ENCODE peak calls at places on chromosomes 2 and 18, in five cellular contexts. R, Y, H, M and C are unnamed samples.

GRCh38 chr2:119259296-119259860 is 35.7 kb downstream of the STEAP3 start:
- DNase-seq in R (no peak), H (no peak), Y (no peak), M (no peak), C (no peak)

GRCh38 chr2:241936457-241937133 is 67.1 kb downstream of the RTP5 start:
- DNase-seq in R (no peak), H (no peak), M (no peak), Y (no peak), C (no peak)

GRCh38 chr2:155021591-155021990 is 323.1 kb downstream of the KCNJ3 start:
- DNase-seq in M (no peak), R (no peak), Y (peak; percentile 31), H (peak; percentile 89), C (peak; percentile 8)

GRCh38 chr18:77071711-77072292 is 60.8 kb downstream of the MBP start:
- DNase-seq in M (no peak), H (peak; percentile 63), Y (no peak), R (no peak), C (no peak)

GRCh38 chr18:59054892-59055291 is 84.8 kb upstream of the SEC11C start:
- DNase-seq in M (no peak), H (no peak), R (peak; percentile 95), Y (no peak), C (no peak)

GRCh38 chr2:173109253-173110188 is 33.9 kb downstream of the MAP3K20 start:
- DNase-seq in R (no peak), M (no peak), H (no peak), Y (no peak), C (no peak)

GRCh38 chr2:75324141-75324540 is 124.8 kb upstream of the TACR1 start:
- DNase-seq in Y (no peak), R (no peak), M (no peak), H (no peak), C (no peak)

GRCh38 chr2:240567137-240567871 is 980 bp upstream of the RNPEPL1 start:
- DNase-seq in R (peak; percentile 76), M (peak; percentile 55), H (peak; percentile 6), Y (no peak), C (no peak)

GRCh38 chr2:165067958-165068612 is 112.8 kb upstream of the SLC38A11 start:
- DNase-seq in M (no peak), R (no peak), H (peak; percentile 87), Y (peak; percentile 85), C (peak; percentile 86)

GRCh38 chr18:75003089-75003488 is 205.8 kb downstream of the PTGR3 start:
- DNase-seq in R (no peak), H (no peak), M (no peak), Y (no peak), C (no peak)

GRCh38 chr2:106147159-106147558 is 46.9 kb downstream of the UXS1 start:
- DNase-seq in M (no peak), H (no peak), R (no peak), Y (no peak), C (no peak)

GRCh38 chr2:23199115-23199918 is 185.7 kb upstream of the KLHL29 start:
- DNase-seq in Y (no peak), R (no peak), H (no peak), M (no peak), C (peak; percentile 24)

GRCh38 chr2:26448651-26449050 is 29.3 kb downstream of the OTOF start:
- DNase-seq in Y (no peak), M (no peak), R (peak; percentile 37), H (no peak), C (no peak)

GRCh38 chr2:150549381-150549780 is 61.9 kb upstream of the RND3 start:
- DNase-seq in H (no peak), Y (peak; percentile 5), R (no peak), M (no peak), C (no peak)

GRCh38 chr2:148817210-148817708 is 57.8 kb upstream of the KIF5C start:
- DNase-seq in M (no peak), R (peak; percentile 70), H (no peak), Y (peak; percentile 19), C (peak; percentile 32)

GRCh38 chr2:200615247-200615646 is 29.4 kb downstream of the AOX1 start:
- DNase-seq in M (no peak), Y (no peak), R (no peak), H (no peak), C (no peak)